ENCODE peak calls at places on chromosomes 11 and 22, in seven cellular contexts. L is retina; Z is HepG2; H is foreskin fibroblast; W is NCI-H2029; S is progenitor cell of endocrine pancreas; Q is CD4-positive, alpha-beta memory T cell. D is an unnamed sample.

GRCh38 chr11:31816467-31817053 is 5.4 kb upstream of the PAX6 start:
- DNase-seq in L (peak), Z (no peak), H (no peak), W (no peak), S (no peak), Q (no peak), D (no peak)

GRCh38 chr22:48836673-48837340 is 990.9 kb downstream of the BRD1 start:
- DNase-seq in L (no peak), Z (no peak), H (no peak), W (no peak), S (no peak), Q (no peak), D (no peak)

GRCh38 chr11:36254739-36255138 is 34.5 kb downstream of the COMMD9 start:
- DNase-seq in L (no peak), Z (no peak), H (no peak), W (no peak), S (no peak), Q (no peak), D (no peak)

GRCh38 chr11:58691675-58692074 is 40.1 kb downstream of the GLYAT start:
- DNase-seq in L (no peak), Z (no peak), H (no peak), W (no peak), S (no peak), Q (no peak), D (no peak)

GRCh38 chr11:70906101-70906500 is 346.3 kb downstream of the SHANK2 start:
- DNase-seq in L (no peak), Z (no peak), H (no peak), W (no peak), S (no peak), Q (no peak), D (no peak)

GRCh38 chr11:70555092-70555491 is 156.8 kb downstream of the CTTN start:
- DNase-seq in L (no peak), Z (no peak), H (no peak), W (no peak), S (no peak), Q (no peak), D (no peak)

GRCh38 chr22:50577987-50578775 is at the start of gene CPT1B:
- DNase-seq in L (no peak), Z (no peak), H (no peak), W (no peak), S (no peak), Q (no peak), D (no peak)

GRCh38 chr22:45284705-45285305 is at the start of gene UPK3A:
- DNase-seq in L (peak), Z (no peak), H (no peak), W (peak), S (peak), Q (peak), D (peak)

GRCh38 chr11:86672007-86672621 is at the start of gene ME3:
- DNase-seq in L (peak), Z (no peak), H (peak), W (peak), S (peak), Q (peak), D (peak)

GRCh38 chr22:23110190-23110921 is 31.4 kb downstream of the RSPH14 start:
- DNase-seq in L (no peak), Z (no peak), H (no peak), W (peak), S (no peak), Q (no peak), D (no peak)

GRCh38 chr22:47154621-47155081 is 392.2 kb downstream of the TBC1D22A start:
- DNase-seq in L (no peak), Z (no peak), H (peak), W (no peak), S (no peak), Q (no peak), D (no peak)

GRCh38 chr11:74179234-74180126 is 8.4 kb downstream of the PPME1 start:
- DNase-seq in L (no peak), Z (no peak), H (no peak), W (no peak), S (no peak), Q (no peak), D (no peak)

GRCh38 chr11:8384199-8384821 is 120.6 kb upstream of the LMO1 start:
- DNase-seq in L (no peak), Z (no peak), H (no peak), W (no peak), S (no peak), Q (no peak), D (peak)

GRCh38 chr11:74388678-74389327 is 9.4 kb downstream of the PGM2L1 start:
- DNase-seq in L (peak), Z (peak), H (peak), W (peak), S (no peak), Q (peak), D (peak)

GRCh38 chr11:94922675-94923347 is 50.5 kb downstream of the CWC15 start:
- DNase-seq in L (peak), Z (no peak), H (no peak), W (no peak), S (no peak), Q (no peak), D (no peak)

GRCh38 chr11:133065847-133066485 is 466.3 kb downstream of the OPCML start:
- DNase-seq in L (no peak), Z (no peak), H (no peak), W (no peak), S (no peak), Q (no peak), D (no peak)

GRCh38 chr22:44642096-44642644 is 59.8 kb upstream of the PRR5 start:
- DNase-seq in L (no peak), Z (no peak), H (no peak), W (no peak), S (no peak), Q (no peak), D (no peak)

GRCh38 chr11:123213307-123213708 is 18.3 kb upstream of the CLMP start:
- DNase-seq in L (no peak), Z (no peak), H (no peak), W (no peak), S (no peak), Q (no peak), D (no peak)

GRCh38 chr22:50227588-50228215 is 17.1 kb downstream of the TUBGCP6 start:
- DNase-seq in L (no peak), Z (no peak), H (no peak), W (no peak), S (no peak), Q (peak), D (no peak)

GRCh38 chr22:45830531-45831245 is 146.3 kb downstream of the WNT7B start:
- DNase-seq in L (no peak), Z (no peak), H (peak), W (no peak), S (no peak), Q (no peak), D (no peak)

GRCh38 chr11:35464308-35464707 is 45.0 kb upstream of the SLC1A2 start:
- DNase-seq in L (no peak), Z (no peak), H (no peak), W (no peak), S (no peak), Q (no peak), D (no peak)

GRCh38 chr22:36726007-36726380 is 22.4 kb upstream of the CACNG2 start:
- DNase-seq in L (no peak), Z (no peak), H (no peak), W (no peak), S (no peak), Q (no peak), D (no peak)